ENCODE peak calls at places on chromosomes 11 and 22, in eight cellular contexts. N is spleen, M is right lobe of liver, A is endodermal cell, Y is iPS DF 6.9, V is PC-3, T is body of pancreas, L is uterus. G is an unnamed sample. For H3K4me1, the result is how much of the 10 kb centered on the place peaks cover.

GRCh38 chr11:116772443-116773202 is at the start of gene BUD13:
- DNase-seq in L (peak), V (peak), Y (peak), M (peak), N (peak), T (peak), A (peak), G (peak)

GRCh38 chr11:808427-809286 is 1.1 kb upstream of the RPLP2 start:
- DNase-seq in A (peak), T (no peak), M (no peak), L (no peak), V (no peak), Y (no peak), N (peak), G (no peak)

GRCh38 chr22:26587991-26588613 is 1.8 kb downstream of the TPST2 start:
- DNase-seq in A (no peak), N (no peak), M (no peak), T (no peak), Y (no peak), L (no peak), V (no peak), G (no peak)

GRCh38 chr22:44870021-44870420 is 117.6 kb downstream of the ARHGAP8 start:
- DNase-seq in N (no peak), L (no peak), M (no peak), V (peak), T (no peak), A (peak), Y (no peak), G (peak)

GRCh38 chr11:112320668-112321067 is 60.0 kb upstream of the PLET1 start:
- DNase-seq in V (peak), A (no peak), Y (no peak), L (peak), T (peak), M (peak), N (no peak), G (peak)

GRCh38 chr22:49934891-49935557 is 16.6 kb downstream of the CRELD2 start:
- DNase-seq in V (no peak), Y (no peak), N (peak), A (peak), T (peak), L (peak), M (peak), G (peak)

GRCh38 chr11:325796-326591 is 5.3 kb upstream of the IFITM3 start:
- DNase-seq in V (no peak), T (no peak), L (peak), N (peak), Y (no peak), M (no peak), A (peak), G (no peak)

GRCh38 chr11:121485221-121485620 is 32.5 kb upstream of the SORL1-AS1 start:
- DNase-seq in M (no peak), N (no peak), T (no peak), A (no peak), L (no peak), V (no peak), Y (no peak), G (no peak)

GRCh38 chr11:76339217-76339616 is 41.7 kb downstream of the THAP12 start:
- DNase-seq in V (no peak), M (no peak), Y (no peak), T (peak), N (no peak), A (no peak), L (peak), G (no peak)

GRCh38 chr22:41966225-41966606 is 3.0 kb upstream of the SEPTIN3 start:
- DNase-seq in M (no peak), L (no peak), Y (no peak), N (no peak), A (no peak), T (no peak), V (no peak), G (no peak)

GRCh38 chr11:65292866-65293265 is 21.8 kb upstream of the CDC42EP2 start:
- DNase-seq in V (no peak), T (no peak), M (no peak), N (no peak), Y (no peak), A (no peak), L (no peak), G (no peak)

GRCh38 chr11:45146072-45147016 is at the start of gene PRDM11:
- DNase-seq in N (peak), A (peak), M (peak), L (peak), V (peak), Y (no peak), T (peak), G (peak)

GRCh38 chr11:110173775-110174644 is 80.8 kb downstream of the ZC3H12C start:
- DNase-seq in A (peak), V (peak), N (peak), Y (peak), L (peak), T (peak), M (peak), G (peak)

GRCh38 chr11:109734602-109735001 is 312.6 kb downstream of the C11orf87 start:
- DNase-seq in Y (no peak), N (no peak), T (no peak), L (no peak), V (no peak), M (no peak), A (no peak), G (no peak)

GRCh38 chr11:12701815-12702214 is 27.6 kb downstream of the TEAD1 start:
- DNase-seq in T (no peak), V (no peak), A (peak), N (no peak), M (no peak), Y (no peak), L (no peak), G (no peak)

GRCh38 chr11:36254739-36255138 is 34.5 kb downstream of the COMMD9 start:
- DNase-seq in A (no peak), L (no peak), N (no peak), V (peak), T (no peak), Y (no peak), M (no peak), G (no peak)

GRCh38 chr11:74641289-74641688 is 48.9 kb downstream of the POLD3 start:
- DNase-seq in M (no peak), V (no peak), L (no peak), A (no peak), N (no peak), Y (no peak), T (peak), G (no peak)

GRCh38 chr11:123597859-123598258 is 56.6 kb downstream of the SCN3B start:
- DNase-seq in L (no peak), A (no peak), V (peak), T (no peak), Y (no peak), M (no peak), N (no peak), G (no peak)

GRCh38 chr11:133418218-133418617 is 114.1 kb downstream of the OPCML start:
- DNase-seq in Y (no peak), V (no peak), N (no peak), T (no peak), A (no peak), L (no peak), M (no peak), G (no peak)

GRCh38 chr11:3905080-3905953 is 49.9 kb downstream of the STIM1 start:
- DNase-seq in Y (no peak), V (peak), T (peak), A (no peak), N (no peak), L (no peak), M (no peak), G (no peak)

GRCh38 chr11:61011239-61011870 is 39.9 kb downstream of the CD6 start:
- DNase-seq in Y (no peak), T (no peak), N (peak), M (no peak), V (no peak), L (no peak), A (no peak), G (no peak)

GRCh38 chr11:62000539-62001446 is 33.4 kb upstream of the FTH1 start:
- DNase-seq in Y (no peak), N (peak), A (no peak), M (peak), T (no peak), V (no peak), L (no peak), G (no peak)

GRCh38 chr11:42043312-42043711 is 583.9 kb upstream of the LRRC4C start:
- DNase-seq in A (no peak), N (no peak), Y (no peak), V (peak), T (no peak), M (no peak), L (no peak), G (no peak)

GRCh38 chr22:19962909-19963806 is 21.5 kb upstream of the TXNRD2 start:
- DNase-seq in N (peak), L (no peak), Y (no peak), T (peak), A (peak), V (peak), M (peak), G (no peak)

GRCh38 chr11:64531906-64532312 is 59.1 kb upstream of the SLC22A12 start:
- DNase-seq in T (no peak), L (no peak), V (no peak), Y (no peak), A (no peak), M (no peak), N (peak), G (no peak)

GRCh38 chr22:20577045-20577444 is 69.6 kb downstream of the MED15 start:
- DNase-seq in V (no peak), L (no peak), T (no peak), N (peak), Y (no peak), M (no peak), A (no peak), G (no peak)

GRCh38 chr11:131041331-131042040 is 125.2 kb upstream of the SNX19 start:
- DNase-seq in M (no peak), A (no peak), Y (no peak), V (peak), N (no peak), T (no peak), L (no peak), G (no peak)

GRCh38 chr22:29216873-29217666 is 11.4 kb downstream of the EMID1 start:
- DNase-seq in Y (no peak), A (no peak), V (no peak), T (peak), M (no peak), L (no peak), N (peak), G (no peak)

GRCh38 chr11:94325681-94326080 is 21.3 kb downstream of the IZUMO1R start:
- DNase-seq in M (no peak), V (peak), T (peak), A (peak), L (no peak), Y (peak), N (no peak), G (peak)

GRCh38 chr11:35033011-35033410 is 106.0 kb upstream of the CD44 start:
- DNase-seq in T (no peak), M (no peak), Y (no peak), A (no peak), L (no peak), N (no peak), V (no peak), G (no peak)

DNA sequence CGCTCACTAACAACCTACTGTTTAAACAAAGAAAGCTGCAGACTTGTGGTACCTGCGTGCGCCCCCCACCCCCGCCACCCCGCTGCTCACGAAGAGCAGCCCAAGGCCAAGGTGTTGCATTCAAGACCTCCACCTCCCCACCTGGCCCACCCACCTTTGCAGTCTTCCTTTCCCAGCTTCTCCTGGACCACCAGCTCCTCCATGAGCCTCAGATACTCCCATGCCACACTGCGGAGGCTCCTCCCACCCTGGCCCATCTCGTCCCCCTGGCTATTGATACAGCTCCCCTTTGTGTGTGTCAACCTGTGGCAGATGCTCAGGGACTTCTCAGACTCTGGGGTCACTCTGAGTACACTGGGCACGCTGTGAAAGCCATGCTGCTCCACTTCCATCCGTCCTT is 3.9 kb downstream of the CDPF1 start:
- DNase-seq in N (no peak), T (no peak), M (no peak), Y (no peak), V (no peak), A (no peak), L (no peak), G (no peak)
- H3K4me1 ChIP-seq in N (under half), T (under half), M (under half), Y (under half), V (under half), A (under half), L (under half), G (under half)

DNA sequence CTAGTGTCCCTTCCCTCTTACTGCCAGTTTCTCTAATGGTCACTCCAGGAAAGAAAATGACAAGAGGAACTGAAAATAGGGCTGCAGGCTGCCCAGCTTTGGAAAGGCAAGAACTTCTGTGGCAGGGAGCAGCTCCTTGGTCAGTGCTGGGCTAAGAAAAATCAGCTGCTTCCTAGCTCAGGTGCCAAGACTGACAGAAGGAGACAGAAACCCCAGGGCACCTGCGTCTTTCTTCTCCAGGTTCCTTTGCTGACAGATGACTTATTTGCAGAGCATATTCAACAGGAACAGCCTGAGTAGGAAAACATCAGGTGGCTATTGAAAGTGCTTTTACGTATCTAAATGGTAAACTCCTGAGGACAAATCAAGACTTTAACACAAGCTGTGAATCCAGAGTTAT is 25.4 kb downstream of the MAML2 start:
- DNase-seq in N (no peak), M (no peak), V (no peak), T (no peak), A (no peak), Y (no peak), L (no peak), G (no peak)
- H3K4me1 ChIP-seq in N (under half), M (under half), V (under half), T (under half), A (under half), Y (under half), L (under half), G (under half)

GRCh38 chr11:69447786-69448185 is 33.7 kb upstream of the LINC01488 start:
- DNase-seq in Y (no peak), A (no peak), M (no peak), T (no peak), N (peak), L (no peak), V (peak), G (no peak)

GRCh38 chr11:69445131-69445470 is 36.4 kb upstream of the LINC01488 start:
- DNase-seq in N (peak), T (no peak), M (no peak), L (no peak), V (no peak), Y (no peak), A (no peak), G (no peak)

GRCh38 chr11:69444381-69445130 is 36.9 kb upstream of the LINC01488 start:
- DNase-seq in V (peak), A (peak), Y (no peak), L (peak), T (peak), N (peak), M (no peak), G (peak)

GRCh38 chr11:69443968-69444364 is 37.5 kb upstream of the LINC01488 start:
- DNase-seq in V (no peak), Y (no peak), L (no peak), N (peak), A (peak), T (no peak), M (no peak), G (no peak)

GRCh38 chr11:69446108-69446507 is 35.4 kb upstream of the LINC01488 start:
- DNase-seq in M (no peak), Y (no peak), N (peak), A (no peak), T (no peak), L (no peak), V (no peak), G (no peak)
- H3K4me1 ChIP-seq in M (under half), Y (under half), N (half or more), A (under half), T (under half), L (under half), V (under half), G (under half)

GRCh38 chr11:128326791-128327190 is 260.6 kb downstream of the ETS1 start:
- DNase-seq in A (no peak), V (no peak), T (no peak), L (no peak), Y (no peak), N (no peak), M (no peak), G (no peak)
- H3K4me1 ChIP-seq in A (under half), V (under half), T (under half), L (under half), Y (under half), N (half or more), M (under half), G (under half)

GRCh38 chr22:37197451-37198289 is 9.6 kb upstream of the C1QTNF6 start:
- DNase-seq in N (peak), Y (no peak), V (peak), L (peak), T (peak), A (no peak), M (peak), G (no peak)
- H3K4me1 ChIP-seq in N (half or more), Y (under half), V (under half), L (under half), T (under half), A (under half), M (half or more), G (under half)

GRCh38 chr22:27863556-27863955 is 55.5 kb downstream of the PITPNB start:
- DNase-seq in A (no peak), L (no peak), M (no peak), N (no peak), T (no peak), Y (no peak), V (no peak), G (no peak)
- H3K4me1 ChIP-seq in A (under half), L (under half), M (half or more), N (under half), T (half or more), Y (under half), V (under half), G (half or more)

GRCh38 chr11:102476812-102477211 is 24.2 kb upstream of the TMEM123 start:
- DNase-seq in T (peak), Y (no peak), M (peak), N (no peak), A (no peak), V (peak), L (no peak), G (no peak)
- H3K4me1 ChIP-seq in T (under half), Y (under half), M (under half), N (under half), A (under half), V (under half), L (under half), G (under half)

GRCh38 chr11:124879999-124880611 is 14.9 kb downstream of the ROBO3 start:
- DNase-seq in A (peak), T (no peak), N (peak), M (peak), Y (no peak), V (no peak), L (no peak), G (no peak)

GRCh38 chr11:124876818-124877630 is 11.8 kb downstream of the ROBO3 start:
- DNase-seq in Y (no peak), L (no peak), T (no peak), N (peak), M (no peak), A (peak), V (no peak), G (no peak)

GRCh38 chr11:124879229-124879998 is 14.2 kb downstream of the ROBO3 start:
- DNase-seq in V (no peak), T (no peak), Y (no peak), M (peak), L (no peak), N (peak), A (no peak), G (no peak)

GRCh38 chr11:124877631-124878496 is 12.6 kb downstream of the ROBO3 start:
- DNase-seq in T (no peak), M (no peak), L (no peak), N (peak), A (peak), Y (no peak), V (no peak), G (no peak)

DNA sequence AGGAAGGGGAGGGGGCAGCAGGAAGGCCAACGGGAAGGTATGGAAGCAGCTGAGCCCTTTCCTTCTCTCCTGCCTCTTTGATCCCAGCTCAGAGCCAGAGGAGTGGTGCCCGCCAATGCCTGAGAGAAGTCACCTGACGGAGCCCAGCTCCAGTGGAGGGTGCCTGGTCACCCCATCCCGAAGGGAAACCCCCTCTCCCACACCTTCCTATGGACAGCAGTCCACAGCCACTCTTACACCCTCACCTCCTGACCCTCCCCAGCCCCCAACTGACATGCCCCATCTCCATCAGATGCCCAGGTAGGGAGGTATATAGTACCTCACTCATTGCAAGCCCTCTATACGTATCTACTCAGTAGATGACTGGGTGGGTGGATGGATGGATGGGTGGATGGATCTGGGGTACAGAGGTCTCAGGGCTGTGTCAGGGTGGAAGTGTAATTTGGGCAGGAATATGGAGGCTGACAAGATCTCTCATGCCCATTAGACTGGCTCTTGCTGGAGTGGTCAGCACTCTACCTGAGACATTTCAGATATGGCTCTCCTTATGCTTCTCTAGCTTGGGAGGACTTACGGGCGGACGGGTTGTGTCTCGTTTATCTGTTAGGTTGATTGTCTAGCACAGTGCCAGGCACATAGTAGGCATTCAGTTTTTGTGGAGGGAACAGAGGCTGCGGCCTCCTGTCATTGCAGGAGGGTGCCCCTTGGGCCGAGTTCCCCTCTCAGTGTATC is 13.4 kb downstream of the ROBO3 start:
- DNase-seq in A (no peak), T (no peak), L (no peak), V (no peak), Y (no peak), N (no peak), M (peak), G (no peak)
- H3K4me1 ChIP-seq in A (under half), T (under half), L (under half), V (under half), Y (under half), N (under half), M (under half), G (under half)

DNA sequence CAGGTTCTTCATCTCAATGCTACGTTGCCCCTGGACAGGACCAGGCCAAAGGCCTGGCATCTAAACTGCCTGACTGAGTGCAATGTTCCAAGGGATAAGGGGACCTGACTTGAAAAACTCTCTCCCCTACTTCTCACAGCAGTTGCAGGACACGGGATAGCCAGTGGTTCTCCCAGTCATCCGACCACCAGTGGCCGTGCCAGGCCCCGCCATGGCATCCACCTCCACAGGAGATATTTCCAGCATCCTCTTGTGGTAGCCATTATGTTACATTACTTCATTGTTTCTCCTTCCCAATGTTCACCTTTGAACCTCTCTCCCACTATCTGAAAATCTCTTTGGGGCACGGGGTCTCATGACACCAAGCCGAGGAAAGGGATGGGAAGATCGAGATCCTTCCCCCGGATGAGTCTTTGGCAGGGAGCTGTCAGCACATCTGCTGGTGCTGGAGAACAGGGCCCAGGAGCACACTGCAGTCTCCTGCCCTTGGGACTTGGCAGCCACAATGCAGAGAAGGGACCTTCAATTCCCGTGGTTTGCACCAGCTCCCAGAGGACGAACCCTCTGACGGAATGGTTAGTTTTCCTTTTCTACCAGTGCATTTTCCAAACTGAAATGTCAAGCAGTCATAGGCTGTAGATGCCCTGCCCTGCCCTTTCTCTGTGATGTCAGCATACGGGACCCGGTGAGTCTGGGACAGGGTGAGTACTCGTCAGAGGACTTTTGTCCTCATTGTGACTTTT is 121.2 kb downstream of the ETS1 start:
- DNase-seq in N (no peak), Y (no peak), L (no peak), M (no peak), A (no peak), T (no peak), V (no peak), G (no peak)
- H3K4me1 ChIP-seq in N (half or more), Y (under half), L (under half), M (under half), A (under half), T (under half), V (under half), G (under half)